ENCODE peak calls at places on chromosomes 3 and 15, in nine cellular contexts. B is GM23248, A is uterus, Q is stomach, D is astrocyte, G is spleen, O is H1, P is tibial artery, M is upper lobe of right lung. H is an unnamed sample.

GRCh38 chr15:34119291-34119690 is 17.4 kb downstream of the PGBD4 start:
- DNase-seq in B (peak; percentile 30), A (no peak), Q (no peak), D (peak; percentile 18), G (no peak), O (no peak), P (no peak), M (no peak), H (no peak)

GRCh38 chr3:195259146-195259563 is 11.8 kb downstream of the XXYLT1 start:
- DNase-seq in B (peak; percentile 76), A (no peak), Q (no peak), D (peak; percentile 54), G (peak; percentile 79), O (no peak), P (no peak), M (no peak), H (no peak)

GRCh38 chr3:70558955-70559354 is 246.5 kb upstream of the MDFIC2 start:
- DNase-seq in B (no peak), A (no peak), Q (no peak), D (no peak), G (no peak), O (no peak), P (no peak), M (no peak), H (no peak)

GRCh38 chr15:74786659-74787165 is 4.8 kb downstream of the CSK start:
- DNase-seq in B (peak; percentile 32), A (no peak), Q (no peak), D (no peak), G (peak; percentile 87), O (no peak), P (no peak), M (no peak), H (peak; percentile 9)

GRCh38 chr3:59191651-59192050 is 141.8 kb upstream of the CFAP20DC start:
- DNase-seq in B (peak; percentile 4), A (no peak), Q (no peak), D (peak; percentile 38), G (no peak), O (no peak), P (no peak), M (no peak), H (no peak)

GRCh38 chr15:100941536-100941935 is 22.4 kb downstream of the LRRK1 start:
- DNase-seq in B (no peak), A (no peak), Q (no peak), D (no peak), G (no peak), O (no peak), P (no peak), M (no peak), H (no peak)

GRCh38 chr3:193452338-193452737 is 73.8 kb upstream of the ATP13A5 start:
- DNase-seq in B (peak; percentile 18), A (no peak), Q (no peak), D (no peak), G (no peak), O (no peak), P (no peak), M (no peak), H (no peak)

GRCh38 chr3:42711491-42712343 is 9.1 kb upstream of the HHATL start:
- DNase-seq in B (peak; percentile 16), A (no peak), Q (no peak), D (no peak), G (peak; percentile 43), O (no peak), P (no peak), M (peak; percentile 36), H (no peak)

GRCh38 chr3:127689266-127689860 is 16.6 kb downstream of the ABTB1 start:
- DNase-seq in B (no peak), A (no peak), Q (no peak), D (no peak), G (peak; percentile 64), O (no peak), P (peak; percentile 12), M (peak; percentile 49), H (no peak)

GRCh38 chr3:127690106-127690505 is 17.4 kb downstream of the ABTB1 start:
- DNase-seq in B (peak; percentile 90), A (no peak), Q (no peak), D (peak; percentile 67), G (peak; percentile 35), O (no peak), P (peak; percentile 22), M (no peak), H (no peak)

GRCh38 chr3:127688022-127688415 is 15.3 kb downstream of the ABTB1 start:
- DNase-seq in B (no peak), A (no peak), Q (no peak), D (no peak), G (no peak), O (no peak), P (no peak), M (no peak), H (no peak)

GRCh38 chr3:127687228-127687737 is 14.5 kb downstream of the ABTB1 start:
- DNase-seq in B (no peak), A (no peak), Q (no peak), D (no peak), G (no peak), O (no peak), P (no peak), M (no peak), H (no peak)

DNA sequence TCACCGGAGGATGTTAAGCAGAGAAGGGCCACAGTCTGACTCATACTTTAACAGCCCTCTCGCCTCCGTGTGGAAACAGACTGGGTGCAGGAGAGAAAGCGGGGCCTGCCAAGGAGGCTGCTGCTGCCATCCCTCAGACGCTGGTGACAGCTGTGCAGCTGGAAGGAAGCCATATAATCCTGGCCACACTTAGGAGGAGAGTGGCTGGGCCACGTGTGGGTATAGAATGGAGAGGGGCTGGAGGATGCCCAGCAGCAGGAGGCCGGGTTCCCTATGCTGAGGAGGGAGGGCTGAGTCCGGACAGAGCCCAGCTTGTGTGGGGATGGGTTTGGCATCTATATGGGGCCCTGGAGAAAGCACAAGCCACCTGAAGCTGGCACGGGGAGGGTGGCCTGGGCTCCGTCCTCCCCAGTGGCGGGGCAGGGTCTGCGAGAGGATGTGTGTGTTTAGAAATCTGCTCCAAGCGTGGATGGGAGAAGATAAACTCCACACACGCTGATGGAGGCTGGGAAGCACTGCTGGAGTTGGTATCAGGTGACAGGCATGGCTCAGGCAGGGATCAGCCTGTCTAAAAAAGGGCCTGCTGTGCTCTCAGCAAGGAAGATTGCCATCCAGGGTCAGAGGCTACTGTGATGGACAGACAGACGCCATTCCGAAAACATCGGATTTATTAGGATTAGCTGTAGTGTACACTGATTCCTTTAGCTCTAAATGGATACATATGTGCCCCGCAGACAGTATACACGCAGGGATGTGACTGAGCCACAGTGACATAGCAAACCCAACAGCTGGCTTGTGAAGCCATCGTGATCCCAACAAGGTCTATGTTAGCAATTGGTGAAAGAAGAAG is 15.9 kb downstream of the ABTB1 start:
- DNase-seq in B (peak; percentile 73), A (no peak), Q (no peak), D (peak; percentile 49), G (peak; percentile 55), O (no peak), P (peak; percentile 29), M (peak; percentile 34), H (no peak)
- H3K27ac ChIP-seq in B (peak overlapping the region; percentile 87), A (no peak overlapping the region), Q (no peak overlapping the region), D (peak overlapping the region; percentile 31), G (no peak overlapping the region), O (no peak overlapping the region), P (peak overlapping the region; percentile 82), M (no peak overlapping the region), H (no peak overlapping the region)

DNA sequence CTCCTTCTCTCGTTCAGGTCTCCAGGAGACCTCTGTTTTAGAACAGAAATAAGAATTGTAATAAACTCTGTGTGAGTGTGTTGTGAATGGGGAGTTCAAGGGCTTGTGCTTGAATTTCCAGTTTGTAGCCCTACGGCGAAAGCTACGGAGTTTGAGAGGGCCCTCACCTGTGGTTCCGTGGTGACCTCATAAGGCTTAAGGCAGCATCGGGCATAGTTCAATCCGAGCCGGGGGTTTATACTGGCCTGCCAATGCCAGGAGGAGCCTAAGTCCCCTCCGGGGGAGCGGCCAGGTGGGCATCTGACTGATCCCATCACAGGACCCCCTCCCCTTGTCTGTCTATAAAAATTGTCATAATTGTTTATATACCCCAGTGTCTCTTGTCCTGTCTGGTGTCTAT is 43.7 kb downstream of the ZBTB11 start:
- DNase-seq in B (no peak), A (no peak), Q (no peak), D (no peak), G (peak; percentile 42), O (no peak), P (no peak), M (no peak), H (no peak)
- H3K4me3 ChIP-seq in B (no peak overlapping the region), A (no peak overlapping the region), Q (no peak overlapping the region), D (no peak overlapping the region), G (no peak overlapping the region), O (no peak overlapping the region), P (no peak overlapping the region), M (no peak overlapping the region), H (no peak overlapping the region)

GRCh38 chr15:93072440-93073394 is 16.3 kb downstream of the RGMA start:
- DNase-seq in B (peak; percentile 51), A (peak; percentile 85), Q (peak; percentile 69), D (peak; percentile 37), G (no peak), O (no peak), P (peak; percentile 76), M (peak; percentile 91), H (no peak)

GRCh38 chr15:93074596-93074995 is 14.4 kb downstream of the RGMA start:
- DNase-seq in B (no peak), A (no peak), Q (no peak), D (no peak), G (no peak), O (no peak), P (no peak), M (no peak), H (no peak)

GRCh38 chr15:93073465-93073952 is 15.5 kb downstream of the RGMA start:
- DNase-seq in B (no peak), A (peak; percentile 51), Q (no peak), D (no peak), G (no peak), O (no peak), P (no peak), M (peak; percentile 71), H (no peak)

GRCh38 chr15:93076875-93077274 is 12.1 kb downstream of the RGMA start:
- DNase-seq in B (no peak), A (no peak), Q (no peak), D (no peak), G (no peak), O (no peak), P (no peak), M (no peak), H (no peak)

GRCh38 chr15:93076217-93076616 is 12.8 kb downstream of the RGMA start:
- DNase-seq in B (no peak), A (no peak), Q (no peak), D (no peak), G (no peak), O (no peak), P (no peak), M (no peak), H (no peak)
- H3K27ac ChIP-seq in B (no peak overlapping the region), A (peak overlapping the region; percentile 15), Q (no peak overlapping the region), D (no peak overlapping the region), G (no peak overlapping the region), O (no peak overlapping the region), P (no peak overlapping the region), M (no peak overlapping the region), H (no peak overlapping the region)

DNA sequence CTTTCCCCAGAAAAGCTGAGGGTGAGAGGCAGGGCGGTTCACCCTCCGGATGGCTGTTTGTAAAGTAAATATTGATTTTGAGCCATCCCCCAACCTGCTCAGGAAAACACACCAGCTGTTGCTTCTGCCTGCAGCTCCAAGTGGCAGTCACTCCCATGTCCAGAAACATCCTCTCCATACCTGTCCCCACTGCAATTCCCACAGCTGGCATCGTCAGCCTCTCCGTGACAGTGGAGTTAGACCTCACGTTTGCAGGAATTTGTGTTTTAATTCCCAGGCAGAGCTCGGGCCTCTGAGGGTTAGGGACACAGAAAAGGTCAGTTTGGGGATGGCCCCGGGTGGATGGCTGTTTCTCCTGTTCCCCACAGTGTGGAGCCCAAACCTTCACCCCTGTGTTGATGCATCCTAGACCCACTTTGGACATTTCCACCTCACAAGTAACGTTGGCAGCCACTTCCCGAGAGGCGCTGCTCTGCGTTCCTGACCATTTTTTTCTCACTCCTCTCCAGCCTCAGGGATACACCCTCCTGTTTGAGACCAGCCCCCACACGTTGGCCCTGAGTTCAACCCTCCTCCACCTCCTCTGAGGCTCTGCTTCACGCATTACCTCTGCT is 11.8 kb upstream of the FAM174B start:
- DNase-seq in B (no peak), A (no peak), Q (no peak), D (no peak), G (no peak), O (no peak), P (no peak), M (no peak), H (no peak)
- H3K4me3 ChIP-seq in B (no peak overlapping the region), A (no peak overlapping the region), Q (peak overlapping the region; percentile 13), D (no peak overlapping the region), G (no peak overlapping the region), O (no peak overlapping the region), P (no peak overlapping the region), M (no peak overlapping the region), H (no peak overlapping the region)